ENCODE peak calls at places on chromosomes 4 and X, in six cellular contexts. M, I, H, B, U and N are unnamed samples.
A peak's percentile ranks its signal among the peaks of the same experiment; 100 is the strongest.

GRCh38 chr4:126779446-126780166 is 853.2 kb upstream of the INTU start:
- DNase-seq in M (peak; percentile 39), I (no peak), H (no peak), B (no peak), U (no peak), N (no peak)

GRCh38 chr4:30714408-30715031 is 5.6 kb upstream of the PCDH7 start:
- DNase-seq in M (no peak), I (no peak), H (no peak), B (peak; percentile 64), U (peak; percentile 6), N (no peak)

GRCh38 chr4:169612869-169613859 is 781 bp upstream of the NEK1 start:
- DNase-seq in M (peak; percentile 76), I (peak; percentile 35), H (peak; percentile 81), B (peak; percentile 85), U (peak; percentile 73), N (peak; percentile 11)

GRCh38 chr4:99202536-99202935 is 16.5 kb downstream of the ADH6 start:
- DNase-seq in M (no peak), I (no peak), H (no peak), B (no peak), U (no peak), N (no peak)

GRCh38 chrX:40012800-40013682 is 84.7 kb downstream of the BCOR start:
- DNase-seq in M (peak; percentile 85), I (no peak), H (peak; percentile 65), B (peak; percentile 59), U (peak; percentile 81), N (peak; percentile 44)

GRCh38 chr4:66357316-66357715 is 687.0 kb upstream of the EPHA5 start:
- DNase-seq in M (no peak), I (no peak), H (no peak), B (peak; percentile 68), U (no peak), N (no peak)

GRCh38 chr4:138975225-138975624 is 40.4 kb upstream of the NOCT start:
- DNase-seq in M (no peak), I (no peak), H (no peak), B (no peak), U (no peak), N (no peak)

GRCh38 chr4:2247128-2248043 is 5.5 kb upstream of the HAUS3 start:
- DNase-seq in M (peak; percentile 48), I (no peak), H (no peak), B (no peak), U (no peak), N (no peak)

GRCh38 chr4:78560296-78560963 is 8.9 kb downstream of the ANXA3 start:
- DNase-seq in M (no peak), I (no peak), H (no peak), B (peak; percentile 66), U (no peak), N (no peak)

GRCh38 chrX:110045421-110045820 is 42.5 kb downstream of the TMEM164 start:
- DNase-seq in M (no peak), I (no peak), H (no peak), B (no peak), U (no peak), N (no peak)

GRCh38 chrX:119168104-119168503 is 40.5 kb upstream of the KIAA1210 start:
- DNase-seq in M (no peak), I (no peak), H (no peak), B (no peak), U (no peak), N (no peak)

GRCh38 chr4:79198886-79199591 is 126.8 kb downstream of the NAA11 start:
- DNase-seq in M (no peak), I (no peak), H (no peak), B (peak; percentile 15), U (peak; percentile 16), N (peak; percentile 17)

GRCh38 chr4:183602444-183603102 is 56.4 kb downstream of the RWDD4 start:
- DNase-seq in M (no peak), I (no peak), H (peak; percentile 14), B (no peak), U (no peak), N (no peak)

GRCh38 chr4:2843909-2844584 is 403 bp downstream of the ADD1 start:
- DNase-seq in M (peak; percentile 81), I (no peak), H (peak; percentile 33), B (peak; percentile 36), U (no peak), N (no peak)

GRCh38 chrX:64456828-64457227 is 61.6 kb upstream of the MTMR8 start:
- DNase-seq in M (no peak), I (no peak), H (no peak), B (no peak), U (no peak), N (no peak)

GRCh38 chr4:70577220-70577927 is 14.7 kb upstream of the AMBN start:
- DNase-seq in M (no peak), I (no peak), H (no peak), B (no peak), U (peak; percentile 71), N (no peak)

GRCh38 chrX:136065044-136065671 is 79.9 kb downstream of the SLC9A6 start:
- DNase-seq in M (peak; percentile 65), I (no peak), H (peak; percentile 10), B (peak; percentile 81), U (no peak), N (no peak)

GRCh38 chr4:86280246-86280645 is 79.6 kb downstream of the MAPK10 start:
- DNase-seq in M (no peak), I (no peak), H (no peak), B (no peak), U (no peak), N (no peak)

GRCh38 chr4:5638316-5638715 is 70.0 kb downstream of the EVC2 start:
- DNase-seq in M (no peak), I (no peak), H (no peak), B (peak; percentile 75), U (no peak), N (no peak)

GRCh38 chr4:56981795-56982201 is 3.1 kb downstream of the POLR2B start:
- DNase-seq in M (no peak), I (no peak), H (peak; percentile 56), B (peak; percentile 55), U (no peak), N (no peak)

GRCh38 chr4:78553526-78554060 is 2.0 kb downstream of the ANXA3 start:
- DNase-seq in M (no peak), I (no peak), H (no peak), B (no peak), U (no peak), N (peak; percentile 17)